ENCODE peak calls at places on chromosomes 5 and 9, in eight cellular contexts. I is right cardiac atrium; Q is HCT116; F is body of pancreas; H is effector memory CD4-positive, alpha-beta T cell; L is fibroblast of lung; Z is adrenal gland; P is naive thymus-derived CD4-positive, alpha-beta T cell. T is an unnamed sample.

GRCh38 chr9:116377179-116377790 is 223.7 kb downstream of the PAPPA start:
- DNase-seq in F (no peak), Z (no peak), I (no peak), P (no peak), Q (peak; percentile 57), L (peak; percentile 83), H (no peak), T (no peak)

GRCh38 chr5:170636836-170637477 is 133.1 kb downstream of the KCNIP1 start:
- DNase-seq in L (no peak), Z (no peak), H (no peak), Q (no peak), I (no peak), P (no peak), F (no peak), T (no peak)

GRCh38 chr5:36150676-36151433 is 832 bp downstream of the LMBRD2 start:
- DNase-seq in F (peak; percentile 47), Q (peak; percentile 19), P (peak; percentile 31), L (peak; percentile 42), I (peak; percentile 61), H (peak; percentile 10), Z (peak; percentile 58), T (no peak)

GRCh38 chr9:117696141-117696540 is 8.1 kb upstream of the TLR4 start:
- DNase-seq in L (no peak), P (no peak), H (no peak), I (no peak), Z (no peak), Q (no peak), F (no peak), T (no peak)

GRCh38 chr5:146461319-146461718 is 14.2 kb downstream of the TCERG1 start:
- DNase-seq in H (no peak), P (no peak), L (peak; percentile 41), I (no peak), F (no peak), Q (no peak), Z (no peak), T (no peak)

GRCh38 chr9:38227061-38227540 is 158.1 kb upstream of the SHB start:
- DNase-seq in P (peak; percentile 76), I (peak; percentile 44), H (peak; percentile 3), Q (no peak), F (peak; percentile 81), Z (no peak), L (peak; percentile 93), T (no peak)

GRCh38 chr5:14663734-14664269 is 716 bp upstream of the OTULIN start:
- DNase-seq in H (no peak), Q (no peak), I (no peak), L (no peak), F (no peak), Z (peak; percentile 26), P (no peak), T (no peak)

GRCh38 chr9:89619739-89620138 is 14.9 kb downstream of the GADD45G start:
- DNase-seq in Q (no peak), L (no peak), P (no peak), Z (no peak), I (no peak), F (no peak), H (no peak), T (no peak)

GRCh38 chr9:73537561-73537960 is 385.9 kb downstream of the ANXA1 start:
- DNase-seq in F (no peak), P (no peak), H (no peak), Z (no peak), Q (no peak), I (no peak), L (no peak), T (no peak)

GRCh38 chr5:6804766-6805165 is 91.5 kb downstream of the TENT4A start:
- DNase-seq in Q (no peak), P (no peak), H (no peak), F (no peak), I (no peak), Z (no peak), L (peak; percentile 63), T (no peak)

GRCh38 chr5:132180134-132180745 is 47.4 kb downstream of the P4HA2 start:
- DNase-seq in H (no peak), I (no peak), Q (peak; percentile 47), F (peak; percentile 37), P (peak; percentile 8), L (peak; percentile 70), Z (peak; percentile 39), T (no peak)

GRCh38 chr5:10546186-10546585 is 17.7 kb upstream of the ANKRD33B start:
- DNase-seq in L (no peak), Z (no peak), I (no peak), F (no peak), H (no peak), P (no peak), Q (no peak), T (no peak)

GRCh38 chr5:58759745-58760144 is 176.9 kb downstream of the RAB3C start:
- DNase-seq in L (no peak), F (no peak), H (no peak), Z (no peak), Q (no peak), P (no peak), I (no peak), T (no peak)

GRCh38 chr9:94056442-94056974 is 27.8 kb upstream of the PTPDC1 start:
- DNase-seq in F (peak; percentile 72), Z (no peak), I (no peak), H (no peak), Q (no peak), P (no peak), L (peak; percentile 91), T (no peak)

GRCh38 chr9:89635816-89636215 is 31.0 kb downstream of the GADD45G start:
- DNase-seq in L (peak; percentile 81), H (no peak), Z (no peak), F (peak; percentile 45), P (no peak), I (no peak), Q (no peak), T (no peak)

GRCh38 chr9:135068776-135069415 is 18.6 kb upstream of the OLFM1 start:
- DNase-seq in P (no peak), Z (no peak), Q (no peak), I (no peak), H (no peak), L (no peak), F (no peak), T (peak; percentile 64)

GRCh38 chr5:170238456-170238855 is 5.7 kb downstream of the C5orf58 start:
- DNase-seq in L (no peak), Q (no peak), F (no peak), H (no peak), Z (no peak), I (no peak), P (no peak), T (no peak)

GRCh38 chr5:124751031-124751430 is 4.6 kb upstream of the ZNF608 start:
- DNase-seq in P (no peak), Q (no peak), Z (no peak), L (no peak), H (no peak), I (no peak), F (no peak), T (no peak)

GRCh38 chr5:124754206-124754927 is 7.9 kb upstream of the ZNF608 start:
- DNase-seq in L (peak; percentile 11), I (no peak), Q (no peak), H (no peak), Z (no peak), F (no peak), P (no peak), T (no peak)

GRCh38 chr5:124752854-124753720 is 6.6 kb upstream of the ZNF608 start:
- DNase-seq in Q (no peak), P (no peak), F (no peak), H (no peak), Z (no peak), L (no peak), I (no peak), T (no peak)

GRCh38 chr5:124760608-124761390 is 14.4 kb upstream of the ZNF608 start:
- DNase-seq in P (no peak), F (no peak), I (no peak), Z (no peak), L (peak; percentile 7), Q (no peak), H (no peak), T (no peak)

GRCh38 chr5:124755565-124755964 is 9.1 kb upstream of the ZNF608 start:
- DNase-seq in F (no peak), I (no peak), Z (no peak), Q (no peak), L (peak; percentile 50), H (no peak), P (no peak), T (no peak)
- H3K4me1 ChIP-seq in F (no peaks in the 10 kb centered on the region), I (no peaks in the 10 kb centered on the region), Z (peaks cover 5% of the 10 kb centered on the region), Q (peaks cover 9% of the 10 kb centered on the region), L (no peaks in the 10 kb centered on the region), H (no peaks in the 10 kb centered on the region), P (no peaks in the 10 kb centered on the region), T (no peaks in the 10 kb centered on the region)

DNA sequence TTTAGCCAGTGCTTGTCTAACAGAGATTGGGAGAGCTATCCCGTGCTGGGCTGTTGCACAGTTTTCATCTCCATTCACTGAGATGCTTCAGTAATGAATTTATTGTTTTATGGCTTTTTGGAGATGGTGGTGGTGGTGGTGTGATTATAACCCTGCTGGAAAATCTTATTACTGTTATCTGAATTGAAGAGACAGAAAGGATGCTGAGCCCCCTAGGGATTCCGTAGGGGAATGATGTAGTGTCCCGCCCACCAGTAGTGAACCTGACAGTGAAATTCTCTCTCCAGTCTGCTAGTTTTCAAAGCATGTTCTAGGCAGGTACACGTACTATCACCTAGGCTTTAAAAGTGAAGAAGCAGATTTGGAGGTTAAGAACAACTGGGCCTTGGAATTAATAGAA is 1.9 kb downstream of the RAI14 start:
- DNase-seq in P (no peak), Z (no peak), I (no peak), L (peak; percentile 61), Q (no peak), F (no peak), H (no peak), T (no peak)
- H3K4me3 ChIP-seq in P (no peak overlapping the region), Z (no peak overlapping the region), I (peak overlapping the region; percentile 95), L (peak overlapping the region; percentile 78), Q (no peak overlapping the region), F (no peak overlapping the region), H (no peak overlapping the region), T (peak overlapping the region; percentile 91)

DNA sequence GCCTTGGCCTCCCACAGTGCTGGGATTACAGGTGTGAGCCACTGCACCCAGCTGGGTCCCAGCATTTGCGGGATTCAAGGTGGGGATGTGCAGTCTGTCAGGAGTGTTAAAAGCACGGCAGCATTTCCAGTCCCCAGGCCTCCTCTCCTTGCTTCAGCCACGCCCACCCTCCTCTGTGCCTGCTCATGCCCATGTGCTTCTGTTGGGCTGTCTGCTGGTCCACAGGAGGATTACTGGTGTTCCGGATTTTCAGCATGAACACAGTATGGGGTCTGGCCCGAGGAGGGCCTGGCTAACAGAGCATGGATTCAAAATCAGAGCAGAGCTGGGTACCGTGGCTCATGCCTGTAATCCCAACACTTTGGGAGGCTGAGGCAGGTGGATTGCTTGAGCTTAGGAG is 5.5 kb downstream of the ARRDC1 start:
- DNase-seq in Z (no peak), Q (no peak), F (no peak), I (no peak), P (no peak), H (no peak), L (no peak), T (no peak)
- H3K4me1 ChIP-seq in Z (peaks cover 45% of the 10 kb centered on the region), Q (peaks cover 47% of the 10 kb centered on the region), F (peaks cover 78% of the 10 kb centered on the region), I (peaks cover 13% of the 10 kb centered on the region), P (peaks cover 11% of the 10 kb centered on the region), H (peaks cover 28% of the 10 kb centered on the region), L (peaks cover 17% of the 10 kb centered on the region), T (peaks cover 69% of the 10 kb centered on the region)

DNA sequence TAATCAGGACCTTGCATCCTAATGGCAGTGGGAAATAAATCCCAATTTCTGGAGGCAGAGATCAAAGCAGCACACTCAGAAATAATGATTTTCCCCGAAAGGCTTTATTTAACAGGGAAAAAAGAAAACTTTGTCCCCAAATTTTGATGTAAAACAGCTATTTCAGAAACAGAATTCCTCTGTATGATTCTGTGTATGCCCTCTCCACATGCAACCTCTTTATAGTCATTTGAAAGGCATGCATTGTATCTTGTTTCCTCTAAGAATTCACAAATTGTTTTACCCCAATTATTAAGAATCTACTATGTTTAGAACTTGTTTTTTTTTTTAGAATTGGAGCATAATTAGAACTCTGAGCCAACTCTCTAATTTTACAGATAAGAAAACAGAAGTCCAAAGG is 2.7 kb upstream of the PTAR1 start:
- DNase-seq in H (no peak), P (no peak), F (no peak), I (no peak), Q (no peak), L (no peak), Z (no peak), T (no peak)
- H3K4me3 ChIP-seq in H (no peak overlapping the region), P (no peak overlapping the region), F (no peak overlapping the region), I (no peak overlapping the region), Q (no peak overlapping the region), L (no peak overlapping the region), Z (no peak overlapping the region), T (no peak overlapping the region)

T was measured in suprapubic skin.